ENCODE peak calls at places on chromosomes 11 and 22, in six cellular contexts. One of them, this sample, is unnamed.

GRCh38 chr11:40517122-40517521 is 942.3 kb downstream of the LRRC4C start:
- DNase-seq in GM12878: no peak
- DNase-seq in AG04450: no peak
- DNase-seq in neuronal stem cell: no peak
- DNase-seq in spleen: no peak
- DNase-seq in gastrocnemius medialis: no peak
- DNase-seq in this sample: no peak

GRCh38 chr22:46491936-46492335 is 45.5 kb downstream of the CELSR1 start:
- DNase-seq in spleen: no peak
- DNase-seq in GM12878: no peak
- DNase-seq in AG04450: no peak
- DNase-seq in neuronal stem cell: no peak
- DNase-seq in gastrocnemius medialis: no peak
- DNase-seq in this sample: no peak

GRCh38 chr22:35315855-35316745 is 16.4 kb downstream of the TOM1 start:
- DNase-seq in AG04450: no peak
- DNase-seq in neuronal stem cell: no peak
- DNase-seq in spleen: peak; percentile 64
- DNase-seq in GM12878: no peak
- DNase-seq in gastrocnemius medialis: peak; percentile 98
- DNase-seq in this sample: no peak

GRCh38 chr11:69938206-69938605 is 119.0 kb upstream of the FGF3 start:
- DNase-seq in GM12878: no peak
- DNase-seq in neuronal stem cell: no peak
- DNase-seq in AG04450: no peak
- DNase-seq in spleen: peak; percentile 42
- DNase-seq in gastrocnemius medialis: no peak
- DNase-seq in this sample: no peak

GRCh38 chr11:33585564-33585963 is 115.1 kb downstream of the C11orf91 start:
- DNase-seq in spleen: no peak
- DNase-seq in neuronal stem cell: no peak
- DNase-seq in GM12878: no peak
- DNase-seq in gastrocnemius medialis: no peak
- DNase-seq in AG04450: no peak
- DNase-seq in this sample: no peak

GRCh38 chr11:120558754-120559431 is 47.3 kb downstream of the GRIK4 start:
- DNase-seq in spleen: no peak
- DNase-seq in GM12878: no peak
- DNase-seq in AG04450: no peak
- DNase-seq in gastrocnemius medialis: no peak
- DNase-seq in neuronal stem cell: no peak
- DNase-seq in this sample: no peak

GRCh38 chr22:26199665-26200064 is 30.4 kb downstream of the SEZ6L start:
- DNase-seq in neuronal stem cell: no peak
- DNase-seq in spleen: no peak
- DNase-seq in AG04450: no peak
- DNase-seq in gastrocnemius medialis: no peak
- DNase-seq in GM12878: no peak
- DNase-seq in this sample: no peak

GRCh38 chr11:5596611-5597201 is at the start of gene TRIM6:
- DNase-seq in spleen: peak; percentile 84
- DNase-seq in GM12878: no peak
- DNase-seq in AG04450: no peak
- DNase-seq in neuronal stem cell: peak; percentile 18
- DNase-seq in gastrocnemius medialis: peak; percentile 19
- DNase-seq in this sample: no peak

GRCh38 chr11:132058211-132058772 is 687.9 kb downstream of the NTM start:
- DNase-seq in AG04450: no peak
- DNase-seq in GM12878: no peak
- DNase-seq in gastrocnemius medialis: no peak
- DNase-seq in spleen: no peak
- DNase-seq in neuronal stem cell: no peak
- DNase-seq in this sample: no peak

GRCh38 chr11:66814678-66815077 is 28.6 kb upstream of the RCE1 start:
- DNase-seq in gastrocnemius medialis: no peak
- DNase-seq in neuronal stem cell: no peak
- DNase-seq in spleen: no peak
- DNase-seq in AG04450: no peak
- DNase-seq in GM12878: no peak
- DNase-seq in this sample: no peak

GRCh38 chr22:39932918-39933649 is 27.1 kb upstream of the TMA7B start:
- DNase-seq in neuronal stem cell: peak; percentile 69
- DNase-seq in spleen: no peak
- DNase-seq in gastrocnemius medialis: no peak
- DNase-seq in GM12878: no peak
- DNase-seq in AG04450: no peak
- DNase-seq in this sample: peak; percentile 40

GRCh38 chr11:73950869-73951710 is at the start of gene DNAJB13:
- DNase-seq in GM12878: peak; percentile 23
- DNase-seq in spleen: no peak
- DNase-seq in AG04450: no peak
- DNase-seq in gastrocnemius medialis: no peak
- DNase-seq in neuronal stem cell: peak; percentile 76
- DNase-seq in this sample: no peak

GRCh38 chr22:37318255-37319109 is 36.2 kb downstream of the CYTH4 start:
- DNase-seq in neuronal stem cell: no peak
- DNase-seq in GM12878: no peak
- DNase-seq in gastrocnemius medialis: no peak
- DNase-seq in AG04450: no peak
- DNase-seq in spleen: no peak
- DNase-seq in this sample: no peak

GRCh38 chr11:75802913-75803820 is 11.8 kb upstream of the UVRAG start:
- DNase-seq in gastrocnemius medialis: peak; percentile 66
- DNase-seq in spleen: peak; percentile 83
- DNase-seq in GM12878: no peak
- DNase-seq in neuronal stem cell: peak; percentile 75
- DNase-seq in AG04450: peak; percentile 37
- DNase-seq in this sample: peak; percentile 49

GRCh38 chr22:50473855-50474671 is 772 bp downstream of the SBF1 start:
- DNase-seq in spleen: peak; percentile 86
- DNase-seq in GM12878: no peak
- DNase-seq in gastrocnemius medialis: no peak
- DNase-seq in neuronal stem cell: no peak
- DNase-seq in AG04450: peak; percentile 20
- DNase-seq in this sample: no peak

GRCh38 chr11:21806508-21806907 is 386.4 kb upstream of the ANO5 start:
- DNase-seq in AG04450: no peak
- DNase-seq in GM12878: no peak
- DNase-seq in neuronal stem cell: no peak
- DNase-seq in gastrocnemius medialis: no peak
- DNase-seq in spleen: no peak
- DNase-seq in this sample: no peak

GRCh38 chr11:70631624-70632047 is 233.3 kb downstream of the CTTN start:
- DNase-seq in GM12878: no peak
- DNase-seq in spleen: no peak
- DNase-seq in AG04450: no peak
- DNase-seq in gastrocnemius medialis: no peak
- DNase-seq in neuronal stem cell: no peak
- DNase-seq in this sample: no peak

GRCh38 chr11:75811485-75811884 is 3.5 kb upstream of the UVRAG start:
- DNase-seq in spleen: no peak
- DNase-seq in neuronal stem cell: no peak
- DNase-seq in AG04450: no peak
- DNase-seq in GM12878: no peak
- DNase-seq in gastrocnemius medialis: no peak
- DNase-seq in this sample: no peak

GRCh38 chr11:61369372-61370348 is 7.5 kb downstream of the TMEM138 start:
- DNase-seq in AG04450: peak; percentile 86
- DNase-seq in spleen: no peak
- DNase-seq in gastrocnemius medialis: peak; percentile 75
- DNase-seq in GM12878: peak; percentile 77
- DNase-seq in neuronal stem cell: no peak
- DNase-seq in this sample: no peak

GRCh38 chr11:134124660-134125451 is 56.0 kb downstream of the JAM3 start:
- DNase-seq in neuronal stem cell: peak; percentile 47
- DNase-seq in AG04450: no peak
- DNase-seq in gastrocnemius medialis: peak; percentile 36
- DNase-seq in GM12878: no peak
- DNase-seq in spleen: peak; percentile 76
- DNase-seq in this sample: no peak

GRCh38 chr11:120248551-120249278 is 8.8 kb downstream of the POU2F3 start:
- DNase-seq in gastrocnemius medialis: no peak
- DNase-seq in neuronal stem cell: no peak
- DNase-seq in AG04450: no peak
- DNase-seq in spleen: peak; percentile 33
- DNase-seq in GM12878: peak; percentile 93
- DNase-seq in this sample: no peak

GRCh38 chr11:35932641-35933571 is 11.0 kb upstream of the LDLRAD3 start:
- DNase-seq in gastrocnemius medialis: no peak
- DNase-seq in AG04450: no peak
- DNase-seq in neuronal stem cell: no peak
- DNase-seq in GM12878: no peak
- DNase-seq in spleen: no peak
- DNase-seq in this sample: no peak

GRCh38 chr11:96013459-96014213 is 89.7 kb upstream of the MTMR2 start:
- DNase-seq in neuronal stem cell: no peak
- DNase-seq in gastrocnemius medialis: no peak
- DNase-seq in GM12878: no peak
- DNase-seq in AG04450: no peak
- DNase-seq in spleen: peak; percentile 75
- DNase-seq in this sample: no peak

GRCh38 chr11:26929806-26930517 is 64.0 kb upstream of the FIBIN start:
- DNase-seq in neuronal stem cell: no peak
- DNase-seq in AG04450: no peak
- DNase-seq in gastrocnemius medialis: no peak
- DNase-seq in GM12878: no peak
- DNase-seq in spleen: no peak
- DNase-seq in this sample: no peak

GRCh38 chr11:17770048-17770652 is 35.6 kb downstream of the KCNC1 start:
- DNase-seq in neuronal stem cell: no peak
- DNase-seq in AG04450: no peak
- DNase-seq in spleen: peak; percentile 67
- DNase-seq in GM12878: no peak
- DNase-seq in gastrocnemius medialis: no peak
- DNase-seq in this sample: no peak

GRCh38 chr22:29334696-29335344 is 19.3 kb upstream of the RASL10A start:
- DNase-seq in neuronal stem cell: no peak
- DNase-seq in gastrocnemius medialis: no peak
- DNase-seq in AG04450: no peak
- DNase-seq in spleen: no peak
- DNase-seq in GM12878: no peak
- DNase-seq in this sample: no peak

GRCh38 chr22:24414984-24415945 is 12.1 kb upstream of the ADORA2A start:
- DNase-seq in AG04450: no peak
- DNase-seq in gastrocnemius medialis: no peak
- DNase-seq in spleen: no peak
- DNase-seq in GM12878: no peak
- DNase-seq in neuronal stem cell: no peak
- DNase-seq in this sample: no peak

GRCh38 chr22:47883757-47884156 is 1121.3 kb downstream of the TBC1D22A start:
- DNase-seq in AG04450: no peak
- DNase-seq in GM12878: no peak
- DNase-seq in spleen: no peak
- DNase-seq in gastrocnemius medialis: no peak
- DNase-seq in neuronal stem cell: no peak
- DNase-seq in this sample: no peak

GRCh38 chr22:47884775-47885174 is 1122.3 kb downstream of the TBC1D22A start:
- DNase-seq in neuronal stem cell: no peak
- DNase-seq in GM12878: no peak
- DNase-seq in gastrocnemius medialis: no peak
- DNase-seq in AG04450: no peak
- DNase-seq in spleen: no peak
- DNase-seq in this sample: no peak

GRCh38 chr22:47884200-47884599 is 1121.8 kb downstream of the TBC1D22A start:
- DNase-seq in neuronal stem cell: no peak
- DNase-seq in gastrocnemius medialis: no peak
- DNase-seq in spleen: no peak
- DNase-seq in GM12878: no peak
- DNase-seq in AG04450: no peak
- DNase-seq in this sample: no peak

GRCh38 chr22:47891609-47892008 is 1129.2 kb downstream of the TBC1D22A start:
- DNase-seq in AG04450: no peak
- DNase-seq in gastrocnemius medialis: no peak
- DNase-seq in spleen: no peak
- DNase-seq in neuronal stem cell: no peak
- DNase-seq in GM12878: no peak
- DNase-seq in this sample: no peak

DNA sequence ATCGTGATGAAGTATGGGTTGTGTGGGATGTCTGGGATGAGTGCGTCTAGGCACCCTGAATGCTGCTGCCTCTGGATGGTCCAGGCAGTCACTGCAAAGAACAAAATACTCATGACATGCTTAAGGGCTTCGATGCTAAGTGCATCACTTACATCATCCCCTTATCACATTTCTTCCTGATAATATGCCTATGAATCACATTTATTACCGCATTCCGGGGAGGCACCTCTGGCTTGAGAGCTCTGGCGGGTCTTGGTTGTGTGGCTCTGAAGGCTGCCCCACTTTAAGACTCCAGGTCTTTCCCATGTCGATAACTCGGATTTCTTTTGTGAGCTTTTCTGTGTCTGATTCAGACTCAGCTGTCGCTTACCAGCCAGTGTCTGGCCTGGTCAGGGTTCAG is 1126.4 kb downstream of the TBC1D22A start:
- DNase-seq in GM12878: no peak
- DNase-seq in neuronal stem cell: no peak
- DNase-seq in spleen: no peak
- DNase-seq in AG04450: no peak
- DNase-seq in gastrocnemius medialis: no peak
- DNase-seq in this sample: no peak
- H3K9me3 ChIP-seq in GM12878: no peaks in the 10 kb centered on the region
- H3K9me3 ChIP-seq in neuronal stem cell: peaks cover 3% of the 10 kb centered on the region
- H3K9me3 ChIP-seq in spleen: peaks cover 2% of the 10 kb centered on the region
- H3K9me3 ChIP-seq in AG04450: peaks cover 78% of the 10 kb centered on the region
- H3K9me3 ChIP-seq in gastrocnemius medialis: no peaks in the 10 kb centered on the region
- H3K9me3 ChIP-seq in this sample: no peaks in the 10 kb centered on the region

GRCh38 chr11:57407010-57407409 is 16.6 kb upstream of the PRG2 start:
- DNase-seq in neuronal stem cell: no peak
- DNase-seq in AG04450: no peak
- DNase-seq in spleen: no peak
- DNase-seq in GM12878: no peak
- DNase-seq in gastrocnemius medialis: no peak
- DNase-seq in this sample: no peak
- H3K27ac ChIP-seq in neuronal stem cell: no peak overlapping the region
- H3K27ac ChIP-seq in AG04450: no peak overlapping the region
- H3K27ac ChIP-seq in spleen: no peak overlapping the region
- H3K27ac ChIP-seq in GM12878: peak overlapping the region; percentile 55
- H3K27ac ChIP-seq in gastrocnemius medialis: peak overlapping the region; percentile 46
- H3K27ac ChIP-seq in this sample: no peak overlapping the region

GRCh38 chr11:130118165-130118564 is 41.4 kb upstream of the ST14 start:
- DNase-seq in spleen: no peak
- DNase-seq in GM12878: peak; percentile 44
- DNase-seq in AG04450: no peak
- DNase-seq in gastrocnemius medialis: no peak
- DNase-seq in neuronal stem cell: no peak
- DNase-seq in this sample: no peak
- H3K4me3 ChIP-seq in spleen: no peak overlapping the region
- H3K4me3 ChIP-seq in GM12878: peak overlapping the region; percentile 29
- H3K4me3 ChIP-seq in AG04450: no peak overlapping the region
- H3K4me3 ChIP-seq in gastrocnemius medialis: no peak overlapping the region
- H3K4me3 ChIP-seq in neuronal stem cell: no peak overlapping the region
- H3K4me3 ChIP-seq in this sample: no peak overlapping the region

DNA sequence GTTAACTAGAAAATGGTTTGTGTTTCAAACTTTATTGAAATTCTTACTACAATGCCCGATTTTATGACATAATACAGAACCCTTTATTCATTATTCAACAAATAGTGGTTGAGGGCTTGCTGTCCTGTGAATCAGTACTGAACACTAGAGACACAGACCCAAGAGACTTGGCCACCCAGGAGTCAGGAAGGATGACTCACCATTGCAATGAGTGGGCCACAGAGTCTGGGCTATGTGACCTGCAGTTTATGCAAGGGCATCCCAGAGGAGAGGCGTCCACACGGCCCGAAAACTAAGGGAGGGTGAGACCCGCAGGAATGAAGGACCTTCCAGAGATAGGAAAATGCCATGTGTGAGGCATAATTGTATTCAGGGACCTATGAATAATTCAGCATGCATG is 143.8 kb upstream of the DDI1 start:
- DNase-seq in neuronal stem cell: no peak
- DNase-seq in spleen: no peak
- DNase-seq in GM12878: no peak
- DNase-seq in AG04450: no peak
- DNase-seq in gastrocnemius medialis: no peak
- DNase-seq in this sample: no peak
- H3K9me3 ChIP-seq in neuronal stem cell: no peaks in the 10 kb centered on the region
- H3K9me3 ChIP-seq in spleen: peaks cover 14% of the 10 kb centered on the region
- H3K9me3 ChIP-seq in GM12878: no peaks in the 10 kb centered on the region
- H3K9me3 ChIP-seq in AG04450: no peaks in the 10 kb centered on the region
- H3K9me3 ChIP-seq in gastrocnemius medialis: no peaks in the 10 kb centered on the region
- H3K9me3 ChIP-seq in this sample: peaks cover 4% of the 10 kb centered on the region

This sample was measured in effector memory CD4-positive, alpha-beta T cell.